ENCODE peak calls at places on chromosomes 13 and 19, in four cellular contexts. Z is IMR-90, O is K562, N is GM12878. K is an unnamed sample.

GRCh38 chr19:40588110-40588854 is 11.6 kb downstream of the SHKBP1 start:
- DNase-seq in Z (no peak), O (no peak), N (no peak), K (peak)

GRCh38 chr13:52744842-52745241 is 5.2 kb upstream of the CNMD start:
- DNase-seq in Z (no peak), N (no peak), O (no peak), K (no peak)

GRCh38 chr13:101416181-101417042 is at the start of gene NALCN:
- DNase-seq in O (no peak), N (no peak), Z (no peak), K (peak)

GRCh38 chr13:40477623-40478608 is 188.5 kb downstream of the FOXO1 start:
- DNase-seq in O (no peak), N (no peak), Z (no peak), K (peak)

GRCh38 chr13:100022798-100023197 is 41.2 kb downstream of the ZIC2 start:
- DNase-seq in O (no peak), Z (no peak), N (no peak), K (no peak)

GRCh38 chr13:21986602-21987001 is 315.7 kb downstream of the FGF9 start:
- DNase-seq in Z (peak), N (no peak), O (no peak), K (no peak)

GRCh38 chr13:113152894-113153809 is 5.3 kb upstream of the PROZ start:
- DNase-seq in O (peak), Z (no peak), N (no peak), K (no peak)

GRCh38 chr19:42554046-42554575 is 25.8 kb upstream of the CEACAM1 start:
- DNase-seq in O (no peak), N (no peak), Z (no peak), K (no peak)

GRCh38 chr19:35908977-35909683 is 1.0 kb upstream of the TYROBP start:
- DNase-seq in N (no peak), O (peak), Z (no peak), K (no peak)

GRCh38 chr13:29713841-29714240 is 118.4 kb upstream of the SLC7A1 start:
- DNase-seq in O (peak), Z (peak), N (no peak), K (peak)

GRCh38 chr19:41541990-41542584 is 33.9 kb upstream of the CEACAM21 start:
- DNase-seq in O (peak), Z (peak), N (no peak), K (peak)

GRCh38 chr19:41811981-41812380 is 15.6 kb downstream of the CEACAM3 start:
- DNase-seq in N (no peak), O (no peak), Z (no peak), K (no peak)

GRCh38 chr19:9608912-9609311 is 12.1 kb downstream of the ZNF561 start:
- DNase-seq in Z (no peak), N (no peak), O (no peak), K (no peak)

GRCh38 chr19:3389446-3389778 is 23.0 kb downstream of the NFIC start:
- DNase-seq in O (no peak), N (no peak), Z (no peak), K (no peak)
- TF ChIP-seq FOS in O (no peak), N (no peak), Z (no peak), K (no peak)

DNA sequence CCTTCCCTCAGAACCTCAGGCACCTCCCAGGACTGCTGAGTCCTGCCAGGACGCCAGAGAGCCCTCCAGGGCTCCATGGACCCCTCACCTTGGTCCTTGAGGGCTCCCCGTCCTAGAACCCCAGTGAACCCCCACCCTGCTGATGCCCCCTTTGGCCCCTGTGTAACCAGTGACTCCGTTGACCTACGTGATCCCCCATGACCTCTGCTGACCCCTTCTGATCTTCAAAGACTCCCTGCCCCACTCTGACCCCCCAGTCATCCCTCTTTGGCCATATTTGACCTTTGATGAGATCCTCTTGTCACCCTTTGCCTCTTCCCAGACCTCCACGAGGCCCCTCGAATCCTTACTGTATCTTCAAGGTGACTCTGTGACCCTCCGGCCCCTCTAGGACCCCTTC is 91.3 kb downstream of the MAP4K1 start:
- DNase-seq in O (no peak), Z (no peak), N (no peak), K (no peak)
- TF ChIP-seq FOS in O (no peak), Z (no peak), N (no peak), K (no peak)

DNA sequence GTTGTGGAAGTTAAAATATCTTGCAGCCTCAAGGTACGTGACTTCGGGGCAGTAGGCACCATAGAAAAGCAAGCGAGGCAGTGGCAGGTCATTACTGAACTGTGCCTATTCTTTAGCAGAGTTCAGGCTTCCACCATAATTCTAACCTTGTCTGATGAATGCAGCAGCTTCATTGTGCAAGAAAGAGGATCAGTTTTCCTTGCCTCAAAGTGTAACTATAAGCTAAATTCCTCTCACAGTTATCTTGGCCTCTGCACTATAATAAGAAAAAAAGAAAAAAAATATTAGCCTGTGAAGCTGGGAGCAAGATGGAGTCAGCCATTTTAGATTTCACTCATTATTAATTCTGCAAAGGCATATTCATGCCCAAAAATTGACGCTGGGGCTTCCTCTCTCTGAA is 22.9 kb upstream of the SACS start:
- DNase-seq in Z (peak), N (no peak), O (no peak), K (no peak)
- TF ChIP-seq FOS in Z (no peak), N (no peak), O (no peak), K (no peak)

GRCh38 chr13:42041684-42042035 is 6.8 kb upstream of the DGKH start:
- DNase-seq in O (peak), Z (peak), N (peak), K (no peak)
- TF ChIP-seq FOS in O (no peak), Z (no peak), N (no peak), K (no peak)

GRCh38 chr13:86510792-86511191 is 711.6 kb upstream of the SLITRK6 start:
- DNase-seq in O (no peak), N (no peak), Z (no peak), K (no peak)
- TF ChIP-seq FOS in O (no peak), N (no peak), Z (no peak), K (no peak)

GRCh38 chr13:77729502-77730221 is 32.2 kb downstream of the SLAIN1 start:
- DNase-seq in Z (no peak), N (peak), O (no peak), K (no peak)
- TF ChIP-seq FOS in Z (no peak), N (no peak), O (no peak), K (no peak)

GRCh38 chr13:30735025-30735967 is at the start of gene ALOX5AP:
- DNase-seq in Z (no peak), N (peak), O (no peak), K (no peak)
- TF ChIP-seq FOS in Z (no peak), N (no peak), O (no peak), K (no peak)

GRCh38 chr19:17326595-17326966 is 8.1 kb downstream of the ANO8 start:
- DNase-seq in O (no peak), Z (no peak), N (no peak), K (no peak)

GRCh38 chr19:17327068-17327653 is 7.5 kb downstream of the ANO8 start:
- DNase-seq in N (no peak), O (no peak), Z (no peak), K (no peak)

GRCh38 chr19:17329061-17329767 is 5.4 kb downstream of the ANO8 start:
- DNase-seq in N (no peak), O (no peak), Z (no peak), K (no peak)

GRCh38 chr19:17328517-17329060 is 6.1 kb downstream of the ANO8 start:
- DNase-seq in Z (no peak), O (peak), N (no peak), K (no peak)

GRCh38 chr19:17327654-17328516 is 6.8 kb downstream of the ANO8 start:
- DNase-seq in O (peak), Z (no peak), N (no peak), K (peak)
- TF ChIP-seq FOS in O (no peak), Z (no peak), N (no peak), K (no peak)

GRCh38 chr13:28121224-28121623 is 17.1 kb upstream of the PAN3 start:
- DNase-seq in O (no peak), Z (no peak), N (no peak), K (no peak)

GRCh38 chr13:28116736-28117135 is 16.4 kb upstream of the FLT3 start:
- DNase-seq in N (no peak), O (no peak), Z (no peak), K (no peak)

GRCh38 chr13:28120317-28120716 is 18.0 kb upstream of the PAN3 start:
- DNase-seq in Z (no peak), N (no peak), O (no peak), K (no peak)

DNA sequence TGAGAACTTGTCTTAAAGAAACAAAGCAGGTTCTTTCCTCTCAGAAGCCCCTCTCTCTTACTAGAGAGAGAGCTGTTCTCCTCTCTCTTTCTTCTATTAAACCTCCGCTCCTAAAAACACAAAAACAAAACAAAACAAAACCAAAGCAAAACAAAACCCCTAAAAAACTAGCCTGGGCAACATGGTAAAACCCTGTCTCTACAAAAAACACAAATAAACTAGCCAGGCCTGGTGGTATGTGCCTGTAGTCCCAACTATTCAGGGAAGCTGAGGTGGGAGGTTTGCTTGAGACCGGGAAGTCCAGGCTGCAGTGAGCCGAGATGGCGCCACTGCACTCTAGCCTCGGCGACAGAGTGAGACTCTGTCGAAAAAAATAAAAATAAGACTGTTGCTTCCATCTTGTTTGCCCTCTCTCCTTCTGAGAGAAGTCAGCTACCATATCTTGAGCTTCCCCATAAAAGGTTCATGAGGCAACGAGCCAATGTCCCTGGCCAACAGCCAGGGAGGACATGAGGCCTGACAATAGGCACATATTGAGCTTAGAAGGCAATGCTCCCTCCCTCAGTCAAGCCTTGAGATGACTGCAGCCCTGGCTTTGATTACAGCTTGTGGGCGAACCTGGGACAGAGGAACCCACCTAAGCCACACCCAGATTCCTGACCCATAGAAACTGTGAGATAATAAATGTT is 17.5 kb upstream of the FLT3 start:
- DNase-seq in Z (no peak), O (no peak), N (no peak), K (peak)
- TF ChIP-seq FOS in Z (no peak), O (no peak), N (no peak), K (no peak)

K was measured in endothelial cell of umbilical vein.